ENCODE peak calls at places on chromosomes 7 and 10, in four cellular contexts. One of them, this sample, is unnamed.

GRCh38 chr7:1239455-1240295 is 7.0 kb downstream of the UNCX start:
- DNase-seq in H1: no peak
- DNase-seq in GM12878: no peak
- DNase-seq in K562: no peak
- DNase-seq in this sample: no peak

GRCh38 chr10:1659221-1659791 is 78.0 kb downstream of the ADARB2 start:
- DNase-seq in H1: no peak
- DNase-seq in GM12878: no peak
- DNase-seq in K562: no peak
- DNase-seq in this sample: no peak

GRCh38 chr10:63930584-63930983 is 409.4 kb downstream of the REEP3 start:
- DNase-seq in H1: no peak
- DNase-seq in GM12878: no peak
- DNase-seq in K562: no peak
- DNase-seq in this sample: no peak

GRCh38 chr7:11751807-11752389 is 80.1 kb downstream of the THSD7A start:
- DNase-seq in H1: no peak
- DNase-seq in GM12878: no peak
- DNase-seq in K562: no peak
- DNase-seq in this sample: no peak

GRCh38 chr7:90453259-90453891 is 16.1 kb upstream of the PTTG1IP2 start:
- DNase-seq in H1: no peak
- DNase-seq in GM12878: no peak
- DNase-seq in K562: no peak
- DNase-seq in this sample: no peak

GRCh38 chr7:80097756-80098155 is 36.9 kb upstream of the GNAI1 start:
- DNase-seq in H1: no peak
- DNase-seq in GM12878: no peak
- DNase-seq in K562: no peak
- DNase-seq in this sample: no peak

GRCh38 chr7:21966271-21966670 is 20.6 kb upstream of the CDCA7L start:
- DNase-seq in H1: no peak
- DNase-seq in GM12878: peak; percentile 63
- DNase-seq in K562: no peak
- DNase-seq in this sample: no peak

GRCh38 chr7:132771301-132771730 is 195.0 kb upstream of the PLXNA4 start:
- DNase-seq in H1: no peak
- DNase-seq in GM12878: no peak
- DNase-seq in K562: no peak
- DNase-seq in this sample: no peak

GRCh38 chr10:11353229-11353896 is 258.1 kb downstream of the USP6NL start:
- DNase-seq in H1: no peak
- DNase-seq in GM12878: no peak
- DNase-seq in K562: no peak
- DNase-seq in this sample: no peak

GRCh38 chr10:15462253-15462885 is 91.3 kb upstream of the FAM171A1 start:
- DNase-seq in H1: no peak
- DNase-seq in GM12878: no peak
- DNase-seq in K562: no peak
- DNase-seq in this sample: no peak

GRCh38 chr10:15460661-15461060 is 89.6 kb upstream of the FAM171A1 start:
- DNase-seq in H1: no peak
- DNase-seq in GM12878: no peak
- DNase-seq in K562: no peak
- DNase-seq in this sample: no peak

GRCh38 chr10:15457382-15457781 is 86.3 kb upstream of the FAM171A1 start:
- DNase-seq in H1: no peak
- DNase-seq in GM12878: no peak
- DNase-seq in K562: no peak
- DNase-seq in this sample: no peak

GRCh38 chr10:15459218-15459617 is 88.1 kb upstream of the FAM171A1 start:
- DNase-seq in H1: no peak
- DNase-seq in GM12878: no peak
- DNase-seq in K562: no peak
- DNase-seq in this sample: no peak

GRCh38 chr10:15461353-15462108 is 90.4 kb upstream of the FAM171A1 start:
- DNase-seq in H1: no peak
- DNase-seq in GM12878: no peak
- DNase-seq in K562: peak; percentile 52
- DNase-seq in this sample: no peak
- TF ChIP-seq JUND in H1: no peak
- TF ChIP-seq JUND in GM12878: no peak
- TF ChIP-seq JUND in K562: no peak
- TF ChIP-seq JUND in this sample: no peak

DNA sequence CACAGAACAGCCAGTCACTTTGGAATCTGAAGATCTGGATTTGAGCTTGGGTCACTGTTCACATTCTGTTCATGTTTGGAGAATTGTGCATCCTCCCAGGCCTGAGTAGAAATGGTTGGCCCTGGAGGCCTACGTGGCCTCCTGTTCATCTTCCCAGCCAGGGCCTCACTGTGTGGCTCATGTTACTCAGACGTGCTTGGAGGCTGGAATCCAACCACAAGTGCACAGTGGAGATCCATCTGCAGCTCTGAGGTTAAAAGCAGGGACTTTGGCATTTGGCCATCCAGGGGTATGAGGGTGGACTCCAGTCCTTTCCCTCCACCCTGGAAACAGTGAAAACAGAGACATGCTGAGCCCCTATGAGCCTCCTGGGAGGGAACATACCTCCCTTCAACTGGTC is 709.0 kb upstream of the IGFBP3 start:
- DNase-seq in H1: no peak
- DNase-seq in GM12878: no peak
- DNase-seq in K562: no peak
- DNase-seq in this sample: no peak
- TF ChIP-seq JUND in H1: no peak
- TF ChIP-seq JUND in GM12878: no peak
- TF ChIP-seq JUND in K562: no peak
- TF ChIP-seq JUND in this sample: no peak

DNA sequence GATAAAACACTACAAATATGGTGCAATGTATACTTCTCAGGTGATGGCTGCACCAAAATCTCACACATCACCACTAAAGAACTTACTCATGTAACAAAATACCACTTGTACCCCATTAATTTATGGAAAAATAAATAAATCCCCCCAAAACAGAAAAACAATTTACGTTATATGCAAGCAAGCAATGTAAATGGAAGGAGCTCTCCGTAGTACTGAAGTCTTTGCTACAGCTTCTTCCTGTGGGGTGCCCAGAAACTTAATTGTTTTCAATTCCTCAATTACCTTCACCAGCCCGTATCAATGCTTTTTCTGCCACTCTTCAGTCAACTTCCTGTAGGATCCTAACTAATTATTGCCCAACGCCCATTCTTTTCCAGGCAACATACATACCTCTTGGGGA is 138.1 kb downstream of the RELN start:
- DNase-seq in H1: no peak
- DNase-seq in GM12878: no peak
- DNase-seq in K562: no peak
- DNase-seq in this sample: peak; percentile 56
- TF ChIP-seq JUND in H1: no peak
- TF ChIP-seq JUND in GM12878: no peak
- TF ChIP-seq JUND in K562: no peak
- TF ChIP-seq JUND in this sample: no peak

GRCh38 chr7:134186801-134187200 is 59.7 kb downstream of the LRGUK start:
- DNase-seq in H1: no peak
- DNase-seq in GM12878: no peak
- DNase-seq in K562: no peak
- DNase-seq in this sample: no peak

GRCh38 chr7:134186022-134186421 is 58.9 kb downstream of the LRGUK start:
- DNase-seq in H1: no peak
- DNase-seq in GM12878: no peak
- DNase-seq in K562: no peak
- DNase-seq in this sample: no peak

GRCh38 chr7:134179321-134179720 is 52.2 kb downstream of the LRGUK start:
- DNase-seq in H1: no peak
- DNase-seq in GM12878: no peak
- DNase-seq in K562: no peak
- DNase-seq in this sample: no peak

GRCh38 chr7:134184767-134185166 is 57.6 kb downstream of the LRGUK start:
- DNase-seq in H1: no peak
- DNase-seq in GM12878: no peak
- DNase-seq in K562: no peak
- DNase-seq in this sample: no peak

DNA sequence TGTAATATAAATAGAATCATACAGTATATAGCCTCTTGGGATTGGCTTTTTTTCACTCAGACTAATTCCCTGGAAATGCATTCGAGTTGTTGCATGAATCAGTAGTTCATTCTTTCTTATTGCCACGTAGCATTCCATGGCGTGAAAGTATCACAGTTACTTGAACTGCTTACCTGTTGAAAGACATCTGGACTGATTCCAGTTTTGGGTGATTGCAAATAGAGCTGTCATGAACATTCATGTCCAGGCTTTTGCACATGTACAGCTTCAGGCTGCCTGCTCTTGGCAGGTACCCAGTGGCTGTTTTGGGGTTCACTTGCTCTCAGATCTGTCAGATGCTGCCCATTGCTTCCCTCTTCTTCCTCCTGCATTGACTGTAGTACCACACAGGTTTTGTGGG is 54.9 kb downstream of the LRGUK start:
- DNase-seq in H1: no peak
- DNase-seq in GM12878: no peak
- DNase-seq in K562: no peak
- DNase-seq in this sample: no peak
- TF ChIP-seq JUND in H1: no peak
- TF ChIP-seq JUND in GM12878: no peak
- TF ChIP-seq JUND in K562: no peak
- TF ChIP-seq JUND in this sample: no peak

GRCh38 chr7:46011059-46011458 is 90.0 kb upstream of the IGFBP3 start:
- DNase-seq in H1: no peak
- DNase-seq in GM12878: no peak
- DNase-seq in K562: no peak
- DNase-seq in this sample: no peak

GRCh38 chr7:46007194-46007593 is 86.1 kb upstream of the IGFBP3 start:
- DNase-seq in H1: no peak
- DNase-seq in GM12878: no peak
- DNase-seq in K562: no peak
- DNase-seq in this sample: no peak

GRCh38 chr7:46007990-46008643 is 87.0 kb upstream of the IGFBP3 start:
- DNase-seq in H1: no peak
- DNase-seq in GM12878: no peak
- DNase-seq in K562: no peak
- DNase-seq in this sample: no peak

GRCh38 chr7:46015107-46015868 is 94.2 kb upstream of the IGFBP3 start:
- DNase-seq in H1: peak; percentile 75
- DNase-seq in GM12878: no peak
- DNase-seq in K562: no peak
- DNase-seq in this sample: no peak

GRCh38 chr7:46011501-46011900 is 90.4 kb upstream of the IGFBP3 start:
- DNase-seq in H1: no peak
- DNase-seq in GM12878: no peak
- DNase-seq in K562: no peak
- DNase-seq in this sample: no peak
- TF ChIP-seq JUND in H1: no peak
- TF ChIP-seq JUND in GM12878: no peak
- TF ChIP-seq JUND in K562: no peak
- TF ChIP-seq JUND in this sample: no peak

GRCh38 chr7:116261904-116262303 is 51.6 kb downstream of the TES start:
- DNase-seq in H1: no peak
- DNase-seq in GM12878: no peak
- DNase-seq in K562: no peak
- DNase-seq in this sample: no peak

GRCh38 chr7:116259821-116260440 is 49.6 kb downstream of the TES start:
- DNase-seq in H1: no peak
- DNase-seq in GM12878: no peak
- DNase-seq in K562: no peak
- DNase-seq in this sample: no peak

GRCh38 chr7:116257156-116257555 is 46.8 kb downstream of the TES start:
- DNase-seq in H1: no peak
- DNase-seq in GM12878: no peak
- DNase-seq in K562: no peak
- DNase-seq in this sample: no peak

GRCh38 chr7:116259156-116259555 is 48.8 kb downstream of the TES start:
- DNase-seq in H1: no peak
- DNase-seq in GM12878: no peak
- DNase-seq in K562: no peak
- DNase-seq in this sample: no peak

DNA sequence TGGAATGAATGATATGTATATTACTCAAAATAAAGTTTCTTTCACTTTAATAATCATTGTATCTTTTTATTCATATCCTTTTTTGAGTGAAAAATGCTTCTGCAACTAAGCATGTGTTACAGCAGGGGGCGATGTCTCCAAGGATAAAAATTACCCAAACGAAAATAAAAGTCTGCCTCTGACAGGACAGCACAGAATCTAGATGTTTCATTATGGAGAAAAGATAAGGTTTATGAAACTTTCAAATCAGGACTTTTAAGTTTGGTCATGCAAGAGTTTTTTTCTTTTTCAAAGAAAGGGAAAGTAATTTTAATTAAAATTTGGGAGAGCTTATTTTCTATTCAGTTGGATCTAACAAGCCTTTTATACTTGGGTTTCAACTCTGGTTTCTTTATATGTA is 48.4 kb downstream of the TES start:
- DNase-seq in H1: no peak
- DNase-seq in GM12878: peak; percentile 23
- DNase-seq in K562: peak; percentile 64
- DNase-seq in this sample: no peak
- TF ChIP-seq JUND in H1: no peak
- TF ChIP-seq JUND in GM12878: no peak
- TF ChIP-seq JUND in K562: no peak
- TF ChIP-seq JUND in this sample: no peak

GRCh38 chr7:116098175-116098574 is 67.6 kb upstream of the TFEC start:
- DNase-seq in H1: no peak
- DNase-seq in GM12878: no peak
- DNase-seq in K562: no peak
- DNase-seq in this sample: no peak

GRCh38 chr7:116097365-116098009 is 66.9 kb upstream of the TFEC start:
- DNase-seq in H1: no peak
- DNase-seq in GM12878: no peak
- DNase-seq in K562: peak; percentile 20
- DNase-seq in this sample: no peak

GRCh38 chr7:116101709-116102108 is 71.1 kb upstream of the TFEC start:
- DNase-seq in H1: no peak
- DNase-seq in GM12878: no peak
- DNase-seq in K562: no peak
- DNase-seq in this sample: no peak
- TF ChIP-seq JUND in H1: no peak
- TF ChIP-seq JUND in GM12878: no peak
- TF ChIP-seq JUND in K562: no peak
- TF ChIP-seq JUND in this sample: no peak

This sample was measured in T47D.